ENCODE peak calls at places on chromosomes 11 and 22, in eight cellular contexts. One of them, this sample, is unnamed.

GRCh38 chr11:29957406-29957805 is 59.4 kb downstream of the KCNA4 start:
- DNase-seq in NCI-H460: no peak
- DNase-seq in left colon: no peak
- DNase-seq in body of pancreas: no peak
- DNase-seq in HAP-1: no peak
- DNase-seq in substantia nigra: no peak
- DNase-seq in fibroblast of mammary gland: no peak
- DNase-seq in lower lobe of right lung: no peak
- DNase-seq in this sample: no peak

GRCh38 chr11:75400110-75400865 is 970 bp downstream of the RPS3 start:
- DNase-seq in NCI-H460: no peak
- DNase-seq in left colon: no peak
- DNase-seq in body of pancreas: no peak
- DNase-seq in HAP-1: peak; percentile 23
- DNase-seq in substantia nigra: no peak
- DNase-seq in fibroblast of mammary gland: peak; percentile 30
- DNase-seq in lower lobe of right lung: no peak
- DNase-seq in this sample: peak; percentile 28

GRCh38 chr11:12876340-12876739 is 132.8 kb upstream of the RASSF10 start:
- DNase-seq in NCI-H460: no peak
- DNase-seq in left colon: no peak
- DNase-seq in body of pancreas: no peak
- DNase-seq in HAP-1: no peak
- DNase-seq in substantia nigra: no peak
- DNase-seq in fibroblast of mammary gland: peak; percentile 29
- DNase-seq in lower lobe of right lung: no peak
- DNase-seq in this sample: no peak

GRCh38 chr22:23503142-23503541 is 76.9 kb downstream of the IGLL1 start:
- DNase-seq in NCI-H460: no peak
- DNase-seq in left colon: no peak
- DNase-seq in body of pancreas: no peak
- DNase-seq in HAP-1: no peak
- DNase-seq in substantia nigra: no peak
- DNase-seq in fibroblast of mammary gland: no peak
- DNase-seq in lower lobe of right lung: peak; percentile 17
- DNase-seq in this sample: no peak

GRCh38 chr11:88819616-88820015 is 246.2 kb downstream of the GRM5 start:
- DNase-seq in NCI-H460: no peak
- DNase-seq in left colon: no peak
- DNase-seq in body of pancreas: no peak
- DNase-seq in HAP-1: no peak
- DNase-seq in substantia nigra: no peak
- DNase-seq in fibroblast of mammary gland: no peak
- DNase-seq in lower lobe of right lung: no peak
- DNase-seq in this sample: no peak

GRCh38 chr22:44521326-44521725 is 23.3 kb upstream of the RTL6 start:
- DNase-seq in NCI-H460: no peak
- DNase-seq in left colon: no peak
- DNase-seq in body of pancreas: no peak
- DNase-seq in HAP-1: no peak
- DNase-seq in substantia nigra: no peak
- DNase-seq in fibroblast of mammary gland: no peak
- DNase-seq in lower lobe of right lung: no peak
- DNase-seq in this sample: no peak

GRCh38 chr11:118609380-118610219 is 2.2 kb downstream of the PHLDB1 start:
- DNase-seq in NCI-H460: no peak
- DNase-seq in left colon: peak; percentile 25
- DNase-seq in body of pancreas: peak; percentile 24
- DNase-seq in HAP-1: no peak
- DNase-seq in substantia nigra: peak; percentile 63
- DNase-seq in fibroblast of mammary gland: no peak
- DNase-seq in lower lobe of right lung: no peak
- DNase-seq in this sample: peak; percentile 49

GRCh38 chr11:65557280-65558001 is 718 bp downstream of the LTBP3 start:
- DNase-seq in NCI-H460: no peak
- DNase-seq in left colon: no peak
- DNase-seq in body of pancreas: no peak
- DNase-seq in HAP-1: no peak
- DNase-seq in substantia nigra: no peak
- DNase-seq in fibroblast of mammary gland: no peak
- DNase-seq in lower lobe of right lung: no peak
- DNase-seq in this sample: peak; percentile 32

GRCh38 chr11:70642301-70642700 is 244.0 kb downstream of the CTTN start:
- DNase-seq in NCI-H460: no peak
- DNase-seq in left colon: no peak
- DNase-seq in body of pancreas: no peak
- DNase-seq in HAP-1: no peak
- DNase-seq in substantia nigra: no peak
- DNase-seq in fibroblast of mammary gland: no peak
- DNase-seq in lower lobe of right lung: no peak
- DNase-seq in this sample: no peak

GRCh38 chr11:117019871-117020270 is 78.4 kb downstream of the SIK3 start:
- DNase-seq in NCI-H460: no peak
- DNase-seq in left colon: no peak
- DNase-seq in body of pancreas: no peak
- DNase-seq in HAP-1: no peak
- DNase-seq in substantia nigra: no peak
- DNase-seq in fibroblast of mammary gland: no peak
- DNase-seq in lower lobe of right lung: no peak
- DNase-seq in this sample: no peak

GRCh38 chr11:134469627-134470026 is 57.6 kb upstream of the B3GAT1 start:
- DNase-seq in NCI-H460: no peak
- DNase-seq in left colon: no peak
- DNase-seq in body of pancreas: no peak
- DNase-seq in HAP-1: no peak
- DNase-seq in substantia nigra: no peak
- DNase-seq in fibroblast of mammary gland: no peak
- DNase-seq in lower lobe of right lung: no peak
- DNase-seq in this sample: no peak

GRCh38 chr11:8263769-8264410 is at the start of gene LMO1:
- DNase-seq in NCI-H460: peak; percentile 73
- DNase-seq in left colon: peak; percentile 65
- DNase-seq in body of pancreas: peak; percentile 78
- DNase-seq in HAP-1: peak; percentile 82
- DNase-seq in substantia nigra: peak; percentile 75
- DNase-seq in fibroblast of mammary gland: peak; percentile 68
- DNase-seq in lower lobe of right lung: peak; percentile 84
- DNase-seq in this sample: peak; percentile 66

GRCh38 chr11:17412488-17413180 is 24.2 kb upstream of the KCNJ11 start:
- DNase-seq in NCI-H460: no peak
- DNase-seq in left colon: no peak
- DNase-seq in body of pancreas: no peak
- DNase-seq in HAP-1: peak; percentile 33
- DNase-seq in substantia nigra: no peak
- DNase-seq in fibroblast of mammary gland: no peak
- DNase-seq in lower lobe of right lung: peak; percentile 12
- DNase-seq in this sample: no peak

GRCh38 chr11:106974831-106975230 is 43.4 kb downstream of the GUCY1A2 start:
- DNase-seq in NCI-H460: no peak
- DNase-seq in left colon: no peak
- DNase-seq in body of pancreas: no peak
- DNase-seq in HAP-1: no peak
- DNase-seq in substantia nigra: no peak
- DNase-seq in fibroblast of mammary gland: no peak
- DNase-seq in lower lobe of right lung: no peak
- DNase-seq in this sample: no peak

GRCh38 chr11:34449013-34449412 is 10.3 kb downstream of the CAT start:
- DNase-seq in NCI-H460: no peak
- DNase-seq in left colon: no peak
- DNase-seq in body of pancreas: no peak
- DNase-seq in HAP-1: no peak
- DNase-seq in substantia nigra: no peak
- DNase-seq in fibroblast of mammary gland: no peak
- DNase-seq in lower lobe of right lung: no peak
- DNase-seq in this sample: no peak

GRCh38 chr11:96159968-96160367 is 183.0 kb downstream of the MAML2 start:
- DNase-seq in NCI-H460: no peak
- DNase-seq in left colon: no peak
- DNase-seq in body of pancreas: no peak
- DNase-seq in HAP-1: no peak
- DNase-seq in substantia nigra: no peak
- DNase-seq in fibroblast of mammary gland: no peak
- DNase-seq in lower lobe of right lung: no peak
- DNase-seq in this sample: no peak

GRCh38 chr11:304915-305833 is 2.4 kb upstream of the IFITM2 start:
- DNase-seq in NCI-H460: peak; percentile 26
- DNase-seq in left colon: no peak
- DNase-seq in body of pancreas: peak; percentile 74
- DNase-seq in HAP-1: peak; percentile 78
- DNase-seq in substantia nigra: no peak
- DNase-seq in fibroblast of mammary gland: peak; percentile 81
- DNase-seq in lower lobe of right lung: peak; percentile 70
- DNase-seq in this sample: peak; percentile 88

GRCh38 chr22:26887456-26887855 is 230.1 kb downstream of the MIAT start:
- DNase-seq in NCI-H460: no peak
- DNase-seq in left colon: no peak
- DNase-seq in body of pancreas: no peak
- DNase-seq in HAP-1: no peak
- DNase-seq in substantia nigra: no peak
- DNase-seq in fibroblast of mammary gland: peak; percentile 82
- DNase-seq in lower lobe of right lung: no peak
- DNase-seq in this sample: peak; percentile 83

GRCh38 chr11:2426826-2427521 is 17.3 kb downstream of the TRPM5 start:
- DNase-seq in NCI-H460: no peak
- DNase-seq in left colon: peak; percentile 80
- DNase-seq in body of pancreas: no peak
- DNase-seq in HAP-1: no peak
- DNase-seq in substantia nigra: no peak
- DNase-seq in fibroblast of mammary gland: no peak
- DNase-seq in lower lobe of right lung: peak; percentile 71
- DNase-seq in this sample: no peak

GRCh38 chr11:71407356-71407755 is 40.8 kb downstream of the DHCR7 start:
- DNase-seq in NCI-H460: no peak
- DNase-seq in left colon: no peak
- DNase-seq in body of pancreas: no peak
- DNase-seq in HAP-1: no peak
- DNase-seq in substantia nigra: no peak
- DNase-seq in fibroblast of mammary gland: no peak
- DNase-seq in lower lobe of right lung: no peak
- DNase-seq in this sample: no peak

GRCh38 chr11:66454828-66455227 is 11.9 kb upstream of the PELI3 start:
- DNase-seq in NCI-H460: no peak
- DNase-seq in left colon: no peak
- DNase-seq in body of pancreas: no peak
- DNase-seq in HAP-1: no peak
- DNase-seq in substantia nigra: no peak
- DNase-seq in fibroblast of mammary gland: no peak
- DNase-seq in lower lobe of right lung: no peak
- DNase-seq in this sample: no peak

GRCh38 chr11:112247198-112247597 is 13.5 kb downstream of the PLET1 start:
- DNase-seq in NCI-H460: no peak
- DNase-seq in left colon: no peak
- DNase-seq in body of pancreas: no peak
- DNase-seq in HAP-1: no peak
- DNase-seq in substantia nigra: no peak
- DNase-seq in fibroblast of mammary gland: peak; percentile 53
- DNase-seq in lower lobe of right lung: no peak
- DNase-seq in this sample: no peak

GRCh38 chr11:16767137-16767536 is 28.7 kb downstream of the C11orf58 start:
- DNase-seq in NCI-H460: no peak
- DNase-seq in left colon: no peak
- DNase-seq in body of pancreas: no peak
- DNase-seq in HAP-1: no peak
- DNase-seq in substantia nigra: no peak
- DNase-seq in fibroblast of mammary gland: no peak
- DNase-seq in lower lobe of right lung: no peak
- DNase-seq in this sample: no peak

GRCh38 chr22:40250608-40251007 is 72.9 kb downstream of the TNRC6B start:
- DNase-seq in NCI-H460: no peak
- DNase-seq in left colon: no peak
- DNase-seq in body of pancreas: no peak
- DNase-seq in HAP-1: no peak
- DNase-seq in substantia nigra: no peak
- DNase-seq in fibroblast of mammary gland: no peak
- DNase-seq in lower lobe of right lung: no peak
- DNase-seq in this sample: no peak

GRCh38 chr11:62546937-62547625 is 475 bp upstream of the AHNAK start:
- DNase-seq in NCI-H460: no peak
- DNase-seq in left colon: peak; percentile 56
- DNase-seq in body of pancreas: no peak
- DNase-seq in HAP-1: no peak
- DNase-seq in substantia nigra: no peak
- DNase-seq in fibroblast of mammary gland: peak; percentile 64
- DNase-seq in lower lobe of right lung: no peak
- DNase-seq in this sample: peak; percentile 61

GRCh38 chr11:61888043-61888442 is 3.3 kb downstream of the FADS3 start:
- DNase-seq in NCI-H460: no peak
- DNase-seq in left colon: peak; percentile 46
- DNase-seq in body of pancreas: peak; percentile 85
- DNase-seq in HAP-1: no peak
- DNase-seq in substantia nigra: peak; percentile 16
- DNase-seq in fibroblast of mammary gland: peak; percentile 87
- DNase-seq in lower lobe of right lung: peak; percentile 65
- DNase-seq in this sample: peak; percentile 83

GRCh38 chr22:49034836-49035817 is 792.5 kb downstream of the BRD1 start:
- DNase-seq in NCI-H460: no peak
- DNase-seq in left colon: no peak
- DNase-seq in body of pancreas: no peak
- DNase-seq in HAP-1: no peak
- DNase-seq in substantia nigra: no peak
- DNase-seq in fibroblast of mammary gland: no peak
- DNase-seq in lower lobe of right lung: no peak
- DNase-seq in this sample: no peak

GRCh38 chr11:122524532-122524882 is 131.0 kb upstream of the UBASH3B start:
- DNase-seq in NCI-H460: no peak
- DNase-seq in left colon: no peak
- DNase-seq in body of pancreas: no peak
- DNase-seq in HAP-1: no peak
- DNase-seq in substantia nigra: no peak
- DNase-seq in fibroblast of mammary gland: peak; percentile 23
- DNase-seq in lower lobe of right lung: no peak
- DNase-seq in this sample: no peak

GRCh38 chr22:29190051-29190450 is 15.6 kb upstream of the EMID1 start:
- DNase-seq in NCI-H460: no peak
- DNase-seq in left colon: no peak
- DNase-seq in body of pancreas: no peak
- DNase-seq in HAP-1: no peak
- DNase-seq in substantia nigra: no peak
- DNase-seq in fibroblast of mammary gland: no peak
- DNase-seq in lower lobe of right lung: no peak
- DNase-seq in this sample: no peak

GRCh38 chr22:33062402-33062801 is 4.2 kb upstream of the SYN3 start:
- DNase-seq in NCI-H460: no peak
- DNase-seq in left colon: no peak
- DNase-seq in body of pancreas: no peak
- DNase-seq in HAP-1: peak; percentile 97
- DNase-seq in substantia nigra: no peak
- DNase-seq in fibroblast of mammary gland: no peak
- DNase-seq in lower lobe of right lung: no peak
- DNase-seq in this sample: no peak

GRCh38 chr22:45308624-45309421 is 911 bp upstream of the FAM118A start:
- DNase-seq in NCI-H460: no peak
- DNase-seq in left colon: peak; percentile 54
- DNase-seq in body of pancreas: no peak
- DNase-seq in HAP-1: no peak
- DNase-seq in substantia nigra: no peak
- DNase-seq in fibroblast of mammary gland: no peak
- DNase-seq in lower lobe of right lung: no peak
- DNase-seq in this sample: no peak

GRCh38 chr11:34056672-34057071 is 5.1 kb downstream of the CAPRIN1 start:
- DNase-seq in NCI-H460: no peak
- DNase-seq in left colon: no peak
- DNase-seq in body of pancreas: no peak
- DNase-seq in HAP-1: no peak
- DNase-seq in substantia nigra: no peak
- DNase-seq in fibroblast of mammary gland: no peak
- DNase-seq in lower lobe of right lung: no peak
- DNase-seq in this sample: no peak

GRCh38 chr11:105466582-105467228 is 143.2 kb upstream of the GRIA4 start:
- DNase-seq in NCI-H460: no peak
- DNase-seq in left colon: no peak
- DNase-seq in body of pancreas: no peak
- DNase-seq in HAP-1: no peak
- DNase-seq in substantia nigra: no peak
- DNase-seq in fibroblast of mammary gland: peak; percentile 29
- DNase-seq in lower lobe of right lung: no peak
- DNase-seq in this sample: peak; percentile 78

GRCh38 chr11:66417000-66417399 is 3.8 kb upstream of the NPAS4 start:
- DNase-seq in NCI-H460: no peak
- DNase-seq in left colon: no peak
- DNase-seq in body of pancreas: no peak
- DNase-seq in HAP-1: no peak
- DNase-seq in substantia nigra: no peak
- DNase-seq in fibroblast of mammary gland: no peak
- DNase-seq in lower lobe of right lung: no peak
- DNase-seq in this sample: no peak

This sample was measured in fibroblast of villous mesenchyme.